ENCODE peak calls at places on chromosomes 16 and 17, in four cellular contexts. One of them, this sample, is unnamed.

GRCh38 chr17:4940625-4941021 is 555 bp downstream of the RNF167 start:
- DNase-seq in SJSA1: no peak
- DNase-seq in endodermal cell: no peak
- DNase-seq in adipocyte: peak; percentile 34
- DNase-seq in this sample: no peak

GRCh38 chr17:40121886-40122465 is at the start of gene MSL1:
- DNase-seq in SJSA1: peak; percentile 87
- DNase-seq in endodermal cell: peak; percentile 95
- DNase-seq in adipocyte: peak; percentile 96
- DNase-seq in this sample: peak; percentile 91

GRCh38 chr16:30711712-30712111 is 12.7 kb downstream of the SRCAP start:
- DNase-seq in SJSA1: no peak
- DNase-seq in endodermal cell: no peak
- DNase-seq in adipocyte: no peak
- DNase-seq in this sample: no peak

GRCh38 chr16:54242199-54242598 is 44.4 kb downstream of the IRX3 start:
- DNase-seq in SJSA1: no peak
- DNase-seq in endodermal cell: peak; percentile 87
- DNase-seq in adipocyte: no peak
- DNase-seq in this sample: no peak

GRCh38 chr17:73071387-73071999 is 21.0 kb downstream of the SLC39A11 start:
- DNase-seq in SJSA1: no peak
- DNase-seq in endodermal cell: no peak
- DNase-seq in adipocyte: peak; percentile 36
- DNase-seq in this sample: no peak

GRCh38 chr17:65559483-65559801 is 2.0 kb downstream of the AXIN2 start:
- DNase-seq in SJSA1: no peak
- DNase-seq in endodermal cell: no peak
- DNase-seq in adipocyte: peak; percentile 50
- DNase-seq in this sample: no peak

GRCh38 chr16:12458051-12458450 is 345.6 kb downstream of the CPPED1 start:
- DNase-seq in SJSA1: no peak
- DNase-seq in endodermal cell: no peak
- DNase-seq in adipocyte: no peak
- DNase-seq in this sample: no peak

GRCh38 chr16:24908716-24909115 is 63.0 kb downstream of the SLC5A11 start:
- DNase-seq in SJSA1: no peak
- DNase-seq in endodermal cell: no peak
- DNase-seq in adipocyte: no peak
- DNase-seq in this sample: no peak

GRCh38 chr16:66324785-66325184 is 41.7 kb upstream of the CDH5 start:
- DNase-seq in SJSA1: no peak
- DNase-seq in endodermal cell: peak; percentile 88
- DNase-seq in adipocyte: no peak
- DNase-seq in this sample: peak; percentile 39

DNA sequence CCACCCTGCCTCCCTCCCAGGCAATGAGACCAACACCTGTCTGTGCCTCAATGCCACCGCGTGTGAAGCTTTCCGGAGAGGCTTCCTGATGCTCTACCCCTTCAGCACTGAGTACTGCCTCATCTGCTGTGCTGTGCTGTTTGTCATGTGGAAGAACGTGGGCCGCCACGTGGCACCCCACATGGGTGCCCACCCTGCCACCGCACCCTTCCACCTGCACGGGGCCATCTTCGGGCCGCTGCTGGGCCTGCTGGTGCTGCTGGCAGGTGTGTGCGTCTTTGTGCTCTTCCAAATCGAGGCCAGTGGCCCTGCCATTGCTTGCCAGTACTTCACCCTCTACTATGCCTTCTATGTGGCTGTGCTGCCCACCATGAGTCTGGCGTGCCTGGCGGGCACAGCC is 10.9 kb downstream of the OTOP3 start:
- DNase-seq in SJSA1: no peak
- DNase-seq in endodermal cell: no peak
- DNase-seq in adipocyte: no peak
- DNase-seq in this sample: no peak
- H3K27me3 ChIP-seq in SJSA1: peaks cover 100% of the 10 kb centered on the region
- H3K27me3 ChIP-seq in endodermal cell: peaks cover 40% of the 10 kb centered on the region
- H3K27me3 ChIP-seq in adipocyte: peaks cover 65% of the 10 kb centered on the region
- H3K27me3 ChIP-seq in this sample: peaks cover 50% of the 10 kb centered on the region

GRCh38 chr17:31515226-31515759 is 123.8 kb downstream of the RAB11FIP4 start:
- DNase-seq in SJSA1: no peak
- DNase-seq in endodermal cell: no peak
- DNase-seq in adipocyte: no peak
- DNase-seq in this sample: no peak

GRCh38 chr17:31521632-31522283 is 130.3 kb downstream of the RAB11FIP4 start:
- DNase-seq in SJSA1: no peak
- DNase-seq in endodermal cell: no peak
- DNase-seq in adipocyte: no peak
- DNase-seq in this sample: no peak

GRCh38 chr17:31513731-31514427 is 122.4 kb downstream of the RAB11FIP4 start:
- DNase-seq in SJSA1: no peak
- DNase-seq in endodermal cell: no peak
- DNase-seq in adipocyte: no peak
- DNase-seq in this sample: no peak

GRCh38 chr17:31518478-31518877 is 127.0 kb downstream of the RAB11FIP4 start:
- DNase-seq in SJSA1: no peak
- DNase-seq in endodermal cell: no peak
- DNase-seq in adipocyte: no peak
- DNase-seq in this sample: no peak

DNA sequence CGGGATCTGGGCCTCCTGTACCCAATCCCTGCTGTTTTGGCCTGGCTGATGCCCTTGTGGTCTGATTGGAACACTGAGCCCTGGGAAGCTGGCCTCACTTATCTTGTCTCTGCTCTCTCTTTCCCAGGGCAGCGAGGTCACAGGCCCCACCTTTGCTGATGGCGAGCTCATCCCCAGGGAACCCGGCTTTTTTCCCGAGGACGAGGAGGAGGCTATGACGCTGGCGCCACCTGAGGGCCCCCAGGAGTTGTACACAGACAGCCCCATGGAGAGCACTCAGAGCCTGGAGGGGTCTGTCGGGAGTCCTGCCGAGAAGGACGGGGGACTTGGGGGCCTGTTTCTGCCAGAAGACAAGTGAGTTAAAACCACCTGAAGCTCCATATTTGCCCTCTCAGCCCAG is 126.0 kb downstream of the RAB11FIP4 start:
- DNase-seq in SJSA1: no peak
- DNase-seq in endodermal cell: peak; percentile 91
- DNase-seq in adipocyte: no peak
- DNase-seq in this sample: peak; percentile 25
- H3K36me3 ChIP-seq in SJSA1: no peaks in the 10 kb centered on the region
- H3K36me3 ChIP-seq in endodermal cell: no peaks in the 10 kb centered on the region
- H3K36me3 ChIP-seq in adipocyte: no peaks in the 10 kb centered on the region
- H3K36me3 ChIP-seq in this sample: no peaks in the 10 kb centered on the region

GRCh38 chr17:76914937-76915336 is 46.7 kb downstream of the MGAT5B start:
- DNase-seq in SJSA1: no peak
- DNase-seq in endodermal cell: no peak
- DNase-seq in adipocyte: no peak
- DNase-seq in this sample: no peak

GRCh38 chr17:76912585-76912984 is 44.4 kb downstream of the MGAT5B start:
- DNase-seq in SJSA1: no peak
- DNase-seq in endodermal cell: no peak
- DNase-seq in adipocyte: no peak
- DNase-seq in this sample: no peak

GRCh38 chr17:76907352-76907751 is 39.1 kb downstream of the MGAT5B start:
- DNase-seq in SJSA1: no peak
- DNase-seq in endodermal cell: no peak
- DNase-seq in adipocyte: no peak
- DNase-seq in this sample: no peak

GRCh38 chr17:76909971-76910760 is 42.0 kb downstream of the MGAT5B start:
- DNase-seq in SJSA1: peak; percentile 39
- DNase-seq in endodermal cell: peak; percentile 98
- DNase-seq in adipocyte: peak; percentile 57
- DNase-seq in this sample: peak; percentile 26

GRCh38 chr17:76911299-76912007 is 43.2 kb downstream of the MGAT5B start:
- DNase-seq in SJSA1: no peak
- DNase-seq in endodermal cell: no peak
- DNase-seq in adipocyte: no peak
- DNase-seq in this sample: no peak
- H3K27me3 ChIP-seq in SJSA1: no peaks in the 10 kb centered on the region
- H3K27me3 ChIP-seq in endodermal cell: peaks cover 17% of the 10 kb centered on the region
- H3K27me3 ChIP-seq in adipocyte: peaks cover 21% of the 10 kb centered on the region
- H3K27me3 ChIP-seq in this sample: no peaks in the 10 kb centered on the region

GRCh38 chr17:7508846-7509245 is 24.7 kb downstream of the POLR2A start:
- DNase-seq in SJSA1: no peak
- DNase-seq in endodermal cell: no peak
- DNase-seq in adipocyte: no peak
- DNase-seq in this sample: no peak

GRCh38 chr17:7512105-7512504 is 27.9 kb downstream of the POLR2A start:
- DNase-seq in SJSA1: no peak
- DNase-seq in endodermal cell: no peak
- DNase-seq in adipocyte: no peak
- DNase-seq in this sample: no peak

GRCh38 chr17:7508150-7508549 is 24.0 kb downstream of the POLR2A start:
- DNase-seq in SJSA1: no peak
- DNase-seq in endodermal cell: no peak
- DNase-seq in adipocyte: no peak
- DNase-seq in this sample: no peak

GRCh38 chr17:7511108-7511507 is 26.9 kb downstream of the POLR2A start:
- DNase-seq in SJSA1: no peak
- DNase-seq in endodermal cell: no peak
- DNase-seq in adipocyte: no peak
- DNase-seq in this sample: peak; percentile 10

GRCh38 chr17:7509937-7510336 is 25.8 kb downstream of the POLR2A start:
- DNase-seq in SJSA1: no peak
- DNase-seq in endodermal cell: no peak
- DNase-seq in adipocyte: no peak
- DNase-seq in this sample: no peak
- H3K36me3 ChIP-seq in SJSA1: peaks cover 97% of the 10 kb centered on the region
- H3K36me3 ChIP-seq in endodermal cell: peaks cover 87% of the 10 kb centered on the region
- H3K36me3 ChIP-seq in adipocyte: peaks cover 94% of the 10 kb centered on the region
- H3K36me3 ChIP-seq in this sample: peaks cover 5% of the 10 kb centered on the region

GRCh38 chr17:67272312-67273050 is 27.5 kb upstream of the HELZ start:
- DNase-seq in SJSA1: no peak
- DNase-seq in endodermal cell: peak; percentile 86
- DNase-seq in adipocyte: no peak
- DNase-seq in this sample: no peak
- H3K27me3 ChIP-seq in SJSA1: no peaks in the 10 kb centered on the region
- H3K27me3 ChIP-seq in endodermal cell: no peaks in the 10 kb centered on the region
- H3K27me3 ChIP-seq in adipocyte: no peaks in the 10 kb centered on the region
- H3K27me3 ChIP-seq in this sample: no peaks in the 10 kb centered on the region

GRCh38 chr16:81706327-81707295 is 72.5 kb upstream of the PLCG2 start:
- DNase-seq in SJSA1: no peak
- DNase-seq in endodermal cell: no peak
- DNase-seq in adipocyte: no peak
- DNase-seq in this sample: no peak
- H3K36me3 ChIP-seq in SJSA1: peaks cover 73% of the 10 kb centered on the region
- H3K36me3 ChIP-seq in endodermal cell: peaks cover 49% of the 10 kb centered on the region
- H3K36me3 ChIP-seq in adipocyte: peaks cover 56% of the 10 kb centered on the region
- H3K36me3 ChIP-seq in this sample: no peaks in the 10 kb centered on the region

This sample was measured in MG63.